ENCODE peak calls at places on chromosomes 12 and 14, in seven cellular contexts. One of them, this sample, is unnamed. For H3K4me1, the result is how much of the 10 kb centered on the place peaks cover.

GRCh38 chr12:25615119-25615518 is 62.0 kb upstream of the LMNTD1 start:
- DNase-seq in upper lobe of right lung: no peak
- DNase-seq in uterus: no peak
- DNase-seq in left lung: no peak
- DNase-seq in tibial nerve: no peak
- DNase-seq in prostate gland: no peak
- DNase-seq in right atrium auricular region: no peak
- DNase-seq in this sample: no peak

GRCh38 chr12:104805186-104805585 is 152.9 kb downstream of the SLC41A2 start:
- DNase-seq in upper lobe of right lung: no peak
- DNase-seq in uterus: no peak
- DNase-seq in left lung: no peak
- DNase-seq in tibial nerve: no peak
- DNase-seq in prostate gland: no peak
- DNase-seq in right atrium auricular region: no peak
- DNase-seq in this sample: no peak

GRCh38 chr12:39575498-39575875 is 44.1 kb downstream of the ABCD2 start:
- DNase-seq in upper lobe of right lung: no peak
- DNase-seq in uterus: no peak
- DNase-seq in left lung: no peak
- DNase-seq in tibial nerve: no peak
- DNase-seq in prostate gland: no peak
- DNase-seq in right atrium auricular region: no peak
- DNase-seq in this sample: no peak

GRCh38 chr12:116731801-116732200 is 6.1 kb downstream of the SPRING1 start:
- DNase-seq in upper lobe of right lung: no peak
- DNase-seq in uterus: no peak
- DNase-seq in left lung: no peak
- DNase-seq in tibial nerve: no peak
- DNase-seq in prostate gland: no peak
- DNase-seq in right atrium auricular region: no peak
- DNase-seq in this sample: no peak

GRCh38 chr12:11653215-11653753 is 3.8 kb downstream of the ETV6 start:
- DNase-seq in upper lobe of right lung: no peak
- DNase-seq in uterus: no peak
- DNase-seq in left lung: no peak
- DNase-seq in tibial nerve: no peak
- DNase-seq in prostate gland: no peak
- DNase-seq in right atrium auricular region: no peak
- DNase-seq in this sample: no peak

GRCh38 chr12:88958153-88958552 is 377.9 kb upstream of the KITLG start:
- DNase-seq in upper lobe of right lung: no peak
- DNase-seq in uterus: no peak
- DNase-seq in left lung: no peak
- DNase-seq in tibial nerve: no peak
- DNase-seq in prostate gland: no peak
- DNase-seq in right atrium auricular region: no peak
- DNase-seq in this sample: no peak

GRCh38 chr12:62190921-62191746 is 69.1 kb upstream of the USP15 start:
- DNase-seq in upper lobe of right lung: peak
- DNase-seq in uterus: no peak
- DNase-seq in left lung: peak
- DNase-seq in tibial nerve: no peak
- DNase-seq in prostate gland: no peak
- DNase-seq in right atrium auricular region: no peak
- DNase-seq in this sample: peak

GRCh38 chr14:53784688-53785087 is 171.9 kb downstream of the BMP4 start:
- DNase-seq in upper lobe of right lung: no peak
- DNase-seq in uterus: no peak
- DNase-seq in left lung: no peak
- DNase-seq in tibial nerve: no peak
- DNase-seq in prostate gland: no peak
- DNase-seq in right atrium auricular region: no peak
- DNase-seq in this sample: no peak

GRCh38 chr14:64501326-64502171 is 2.1 kb downstream of the ZBTB25 start:
- DNase-seq in upper lobe of right lung: peak
- DNase-seq in uterus: peak
- DNase-seq in left lung: no peak
- DNase-seq in tibial nerve: peak
- DNase-seq in prostate gland: peak
- DNase-seq in right atrium auricular region: peak
- DNase-seq in this sample: no peak

GRCh38 chr14:56196274-56196673 is 78.1 kb downstream of the PELI2 start:
- DNase-seq in upper lobe of right lung: no peak
- DNase-seq in uterus: no peak
- DNase-seq in left lung: no peak
- DNase-seq in tibial nerve: no peak
- DNase-seq in prostate gland: no peak
- DNase-seq in right atrium auricular region: no peak
- DNase-seq in this sample: no peak

GRCh38 chr14:51703787-51704186 is 52.1 kb downstream of the FRMD6 start:
- DNase-seq in upper lobe of right lung: no peak
- DNase-seq in uterus: no peak
- DNase-seq in left lung: no peak
- DNase-seq in tibial nerve: no peak
- DNase-seq in prostate gland: no peak
- DNase-seq in right atrium auricular region: no peak
- DNase-seq in this sample: no peak

DNA sequence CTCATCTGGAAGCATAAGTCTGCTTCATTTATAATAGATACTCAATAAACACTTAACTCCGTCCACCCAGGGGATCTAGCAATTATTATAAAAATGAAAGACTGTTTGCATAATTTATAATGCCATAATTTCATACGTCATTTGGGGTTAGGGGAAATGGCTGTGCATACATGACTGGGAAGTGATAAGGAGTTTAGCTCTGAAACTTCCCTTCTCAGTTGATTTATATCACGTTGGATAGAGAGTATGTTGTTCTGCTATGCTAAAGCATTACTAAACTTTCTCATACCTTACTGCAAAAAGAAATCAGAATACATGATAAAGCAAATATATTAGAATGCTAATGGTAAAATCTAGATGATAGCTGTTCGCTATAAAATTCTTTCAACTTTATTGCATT is 90.4 kb upstream of the DYNC1H1 start:
- DNase-seq in upper lobe of right lung: no peak
- DNase-seq in uterus: no peak
- DNase-seq in left lung: no peak
- DNase-seq in tibial nerve: no peak
- DNase-seq in prostate gland: no peak
- DNase-seq in right atrium auricular region: no peak
- DNase-seq in this sample: no peak
- TF ChIP-seq CTCF in upper lobe of right lung: no peak
- TF ChIP-seq CTCF in uterus: no peak
- TF ChIP-seq CTCF in left lung: no peak
- TF ChIP-seq CTCF in tibial nerve: no peak
- TF ChIP-seq CTCF in prostate gland: no peak
- TF ChIP-seq CTCF in right atrium auricular region: no peak
- TF ChIP-seq CTCF in this sample: no peak

DNA sequence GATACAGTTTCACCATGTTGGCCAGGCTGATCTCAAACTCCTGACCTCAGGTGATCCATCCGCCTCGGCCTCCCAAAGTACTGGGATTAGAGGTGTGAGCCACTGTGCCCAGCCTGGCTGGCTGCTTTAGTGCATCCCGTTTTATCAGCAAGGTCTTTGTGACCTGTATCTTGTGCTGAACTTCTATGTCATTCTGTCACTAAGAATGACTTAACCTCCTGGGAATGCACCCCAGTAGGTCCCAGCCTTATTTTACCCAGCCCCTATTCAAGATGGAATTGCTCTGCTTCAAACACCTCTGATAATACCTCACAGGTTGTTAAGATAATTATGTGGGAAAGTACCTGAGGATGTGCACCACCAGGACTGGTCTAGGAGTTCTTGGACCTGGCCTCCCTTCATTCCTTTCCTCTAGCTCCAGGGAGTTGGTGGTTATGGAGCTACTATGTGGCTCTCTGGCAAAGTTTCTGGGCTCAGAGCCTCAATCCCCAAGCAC is 26.1 kb upstream of the JPH4 start:
- DNase-seq in upper lobe of right lung: no peak
- DNase-seq in uterus: no peak
- DNase-seq in left lung: no peak
- DNase-seq in tibial nerve: no peak
- DNase-seq in prostate gland: no peak
- DNase-seq in right atrium auricular region: no peak
- DNase-seq in this sample: no peak
- H3K4me1 ChIP-seq in upper lobe of right lung: under half
- H3K4me1 ChIP-seq in uterus: under half
- H3K4me1 ChIP-seq in left lung: under half
- H3K4me1 ChIP-seq in tibial nerve: under half
- H3K4me1 ChIP-seq in prostate gland: under half
- H3K4me1 ChIP-seq in right atrium auricular region: under half
- H3K4me1 ChIP-seq in this sample: under half

DNA sequence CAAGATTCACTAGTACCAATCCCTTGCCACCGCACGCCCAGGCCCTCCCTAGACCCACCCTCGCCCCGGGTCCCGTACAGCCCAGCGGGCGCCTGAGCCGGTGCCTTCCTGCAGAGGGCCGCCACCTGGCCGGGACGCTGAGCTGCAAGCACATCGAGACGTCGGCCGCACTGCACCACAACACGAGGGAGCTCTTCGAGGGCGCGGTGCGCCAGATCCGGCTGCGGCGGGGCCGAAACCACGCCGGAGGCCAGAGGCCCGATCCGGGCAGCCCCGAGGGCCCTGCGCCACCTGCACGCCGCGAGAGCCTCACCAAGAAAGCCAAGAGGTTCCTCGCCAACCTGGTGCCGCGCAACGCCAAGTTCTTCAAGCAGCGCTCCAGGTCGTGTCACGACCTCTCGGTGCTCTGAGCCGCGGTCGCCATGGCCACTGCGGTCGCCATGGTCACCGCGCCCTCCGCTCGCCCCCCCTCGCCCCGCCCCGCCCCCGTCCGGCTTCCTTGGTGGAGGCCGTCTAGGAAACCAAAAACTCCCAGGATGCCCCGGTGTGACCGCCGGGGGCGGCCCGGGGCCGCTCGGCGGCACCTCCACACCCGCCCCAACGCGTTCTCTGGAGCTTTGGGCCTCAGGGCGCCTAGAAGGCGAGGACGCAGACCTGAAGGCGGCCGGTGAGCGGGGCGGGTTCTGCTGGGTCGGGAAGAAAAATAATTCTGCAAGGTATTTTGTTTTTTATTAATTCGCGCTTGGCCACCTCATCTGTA is 3.7 kb downstream of the REM2 start:
- DNase-seq in upper lobe of right lung: peak
- DNase-seq in uterus: peak
- DNase-seq in left lung: peak
- DNase-seq in tibial nerve: peak
- DNase-seq in prostate gland: peak
- DNase-seq in right atrium auricular region: peak
- DNase-seq in this sample: peak
- H3K4me3 ChIP-seq in upper lobe of right lung: peak
- H3K4me3 ChIP-seq in uterus: peak
- H3K4me3 ChIP-seq in left lung: peak
- H3K4me3 ChIP-seq in tibial nerve: peak
- H3K4me3 ChIP-seq in prostate gland: peak
- H3K4me3 ChIP-seq in right atrium auricular region: peak
- H3K4me3 ChIP-seq in this sample: peak

DNA sequence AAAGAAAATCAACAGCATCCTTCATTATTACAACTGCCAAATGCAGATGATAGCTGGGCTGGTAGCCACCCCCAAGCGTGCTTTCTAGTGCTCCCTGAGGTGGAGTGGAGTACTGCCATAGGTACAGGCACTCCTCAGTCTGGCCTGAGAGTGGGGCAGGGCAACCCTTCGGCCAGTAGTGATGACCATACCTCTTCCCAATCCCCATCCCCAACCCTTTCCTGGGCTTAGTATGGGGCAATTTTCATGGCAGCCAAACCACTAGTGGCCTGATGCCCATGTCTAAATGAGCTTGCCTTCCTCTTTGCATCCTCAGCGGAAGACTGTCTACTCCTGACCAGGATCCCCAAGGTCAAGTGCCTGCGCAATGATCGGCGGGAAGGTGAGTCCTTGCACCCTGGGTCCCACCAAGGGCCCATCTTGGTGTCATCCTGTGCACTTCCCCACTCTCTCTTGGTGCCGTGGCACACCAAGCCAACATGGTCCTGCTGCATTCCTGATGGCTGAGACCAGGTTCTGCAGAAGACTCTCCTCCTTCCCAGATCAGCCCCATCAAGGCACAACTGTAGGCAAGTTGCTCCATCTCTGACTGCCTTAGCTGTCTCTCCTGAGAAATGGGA is 65.8 kb downstream of the GALNT16 start:
- DNase-seq in upper lobe of right lung: peak
- DNase-seq in uterus: peak
- DNase-seq in left lung: no peak
- DNase-seq in tibial nerve: no peak
- DNase-seq in prostate gland: no peak
- DNase-seq in right atrium auricular region: no peak
- DNase-seq in this sample: peak
- TF ChIP-seq CTCF in upper lobe of right lung: no peak
- TF ChIP-seq CTCF in uterus: no peak
- TF ChIP-seq CTCF in left lung: no peak
- TF ChIP-seq CTCF in tibial nerve: no peak
- TF ChIP-seq CTCF in prostate gland: no peak
- TF ChIP-seq CTCF in right atrium auricular region: no peak
- TF ChIP-seq CTCF in this sample: no peak